ENCODE peak calls at places on chromosomes 3 and 15, in five cellular contexts. N is endodermal cell, Z is fibroblast of lung, O is Peyer's patch, A is breast epithelium. E is an unnamed sample. For H3K27me3, the result is how much of the 10 kb centered on the place peaks cover.

GRCh38 chr3:178712247-178712646 is 176.0 kb downstream of the KCNMB2 start:
- DNase-seq in N (no peak), Z (no peak), O (no peak), A (no peak), E (no peak)

GRCh38 chr15:88913017-88913849 is at the start of gene MFGE8:
- DNase-seq in N (peak), Z (peak), O (peak), A (no peak), E (peak)

GRCh38 chr3:72322264-72322976 is 525.8 kb downstream of the SHQ1 start:
- DNase-seq in N (no peak), Z (no peak), O (no peak), A (no peak), E (no peak)

GRCh38 chr3:173138031-173138430 is 3.0 kb downstream of the SPATA16 start:
- DNase-seq in N (no peak), Z (peak), O (no peak), A (no peak), E (no peak)

GRCh38 chr15:88518903-88519302 is 27.6 kb downstream of the DET1 start:
- DNase-seq in N (no peak), Z (no peak), O (no peak), A (no peak), E (no peak)

GRCh38 chr3:129399895-129400357 is 28.5 kb downstream of the EFCAB12 start:
- DNase-seq in N (no peak), Z (peak), O (no peak), A (no peak), E (no peak)

GRCh38 chr3:15982667-15983145 is 184.9 kb upstream of the ANKRD28 start:
- DNase-seq in N (no peak), Z (peak), O (no peak), A (no peak), E (no peak)

GRCh38 chr3:136653628-136654027 is 98.5 kb downstream of the STAG1 start:
- DNase-seq in N (no peak), Z (no peak), O (no peak), A (no peak), E (no peak)

GRCh38 chr3:167184511-167184910 is 195.6 kb downstream of the ZBBX start:
- DNase-seq in N (peak), Z (no peak), O (no peak), A (no peak), E (no peak)

GRCh38 chr3:189941679-189942078 is 179.0 kb downstream of the P3H2 start:
- DNase-seq in N (no peak), Z (peak), O (no peak), A (no peak), E (no peak)

GRCh38 chr3:52531636-52532516 is 1.8 kb downstream of the NT5DC2 start:
- DNase-seq in N (no peak), Z (no peak), O (no peak), A (peak), E (no peak)

GRCh38 chr3:134079111-134079531 is 49.4 kb upstream of the SLCO2A1 start:
- DNase-seq in N (peak), Z (no peak), O (no peak), A (no peak), E (no peak)

GRCh38 chr15:25236861-25237155 is 202.0 kb downstream of the UBE3A start:
- DNase-seq in N (no peak), Z (no peak), O (no peak), A (no peak), E (no peak)

GRCh38 chr3:94162700-94163099 is 99.8 kb downstream of the NSUN3 start:
- DNase-seq in N (peak), Z (peak), O (no peak), A (no peak), E (no peak)

GRCh38 chr3:25573386-25574171 is 91.1 kb downstream of the TOP2B start:
- DNase-seq in N (no peak), Z (peak), O (no peak), A (no peak), E (no peak)

DNA sequence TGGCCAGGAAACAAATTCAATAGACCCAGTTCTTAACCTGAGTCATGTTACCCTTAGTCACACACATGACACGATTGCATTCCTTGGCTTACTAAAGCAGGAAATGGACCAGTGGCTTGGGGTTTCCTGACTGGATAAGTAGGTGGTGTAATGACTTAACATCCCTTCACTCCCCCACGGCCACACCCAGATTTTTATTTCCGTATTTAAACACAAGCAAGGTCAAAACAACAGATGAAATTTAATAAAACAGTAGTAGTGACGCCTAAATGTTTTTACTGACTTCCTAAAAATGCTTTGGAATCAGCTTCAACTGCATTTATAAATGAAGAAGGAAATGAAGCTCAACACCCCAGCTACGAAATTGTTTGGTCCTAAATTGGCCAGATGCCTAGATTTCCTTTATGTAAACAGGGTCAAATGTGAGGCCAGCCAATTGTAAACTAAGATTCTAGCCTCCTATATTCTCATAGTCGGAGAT is 324.3 kb downstream of the CHST2 start:
- DNase-seq in N (no peak), Z (peak), O (no peak), A (no peak), E (no peak)
- H3K27me3 ChIP-seq in N (under half), Z (under half), O (under half), A (under half), E (under half)

DNA sequence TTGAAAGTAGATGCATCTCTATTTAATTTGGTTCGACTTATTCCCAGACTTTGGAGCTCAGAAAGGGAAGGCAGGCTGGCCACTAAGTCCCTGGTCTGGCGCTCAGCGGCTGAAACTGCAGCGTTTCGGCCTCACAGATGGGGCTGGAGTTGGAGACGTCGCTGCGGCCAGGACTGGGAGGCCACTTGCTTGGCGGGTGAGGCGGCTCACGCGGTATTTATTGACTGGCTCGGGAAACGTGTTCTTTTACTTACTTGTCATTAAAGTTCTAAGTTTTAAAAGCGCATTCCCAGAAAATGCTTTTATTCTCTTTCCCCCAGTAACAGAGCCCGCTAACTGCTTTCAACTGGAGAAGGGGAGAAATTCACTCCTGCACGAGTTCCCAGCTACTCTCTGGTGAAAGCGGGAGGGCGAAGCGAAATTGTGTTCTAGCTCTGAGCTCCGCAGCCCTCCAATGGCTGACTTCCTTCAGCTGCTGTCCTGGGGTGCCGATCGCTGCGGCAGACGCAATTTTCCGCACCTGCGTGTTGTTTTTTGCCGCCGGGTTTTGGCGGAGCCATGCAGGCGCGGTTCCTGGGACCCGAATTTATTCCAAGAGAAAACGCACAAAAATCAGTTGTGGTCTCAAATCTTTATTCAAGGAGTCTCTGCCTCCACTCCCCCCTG is 13.9 kb downstream of the ZIC1 start:
- DNase-seq in N (peak), Z (no peak), O (no peak), A (no peak), E (no peak)
- H3K27me3 ChIP-seq in N (half or more), Z (half or more), O (half or more), A (half or more), E (under half)

GRCh38 chr3:10994311-10994710 is 1.8 kb downstream of the SLC6A1 start:
- DNase-seq in N (no peak), Z (no peak), O (no peak), A (no peak), E (no peak)

GRCh38 chr3:10993729-10994065 is 1.1 kb downstream of the SLC6A1 start:
- DNase-seq in N (no peak), Z (peak), O (no peak), A (no peak), E (no peak)

GRCh38 chr3:10995871-10996270 is 3.3 kb downstream of the SLC6A1 start:
- DNase-seq in N (no peak), Z (no peak), O (no peak), A (no peak), E (no peak)

GRCh38 chr3:10992017-10992945 is at the start of gene SLC6A1:
- DNase-seq in N (peak), Z (peak), O (no peak), A (no peak), E (no peak)

DNA sequence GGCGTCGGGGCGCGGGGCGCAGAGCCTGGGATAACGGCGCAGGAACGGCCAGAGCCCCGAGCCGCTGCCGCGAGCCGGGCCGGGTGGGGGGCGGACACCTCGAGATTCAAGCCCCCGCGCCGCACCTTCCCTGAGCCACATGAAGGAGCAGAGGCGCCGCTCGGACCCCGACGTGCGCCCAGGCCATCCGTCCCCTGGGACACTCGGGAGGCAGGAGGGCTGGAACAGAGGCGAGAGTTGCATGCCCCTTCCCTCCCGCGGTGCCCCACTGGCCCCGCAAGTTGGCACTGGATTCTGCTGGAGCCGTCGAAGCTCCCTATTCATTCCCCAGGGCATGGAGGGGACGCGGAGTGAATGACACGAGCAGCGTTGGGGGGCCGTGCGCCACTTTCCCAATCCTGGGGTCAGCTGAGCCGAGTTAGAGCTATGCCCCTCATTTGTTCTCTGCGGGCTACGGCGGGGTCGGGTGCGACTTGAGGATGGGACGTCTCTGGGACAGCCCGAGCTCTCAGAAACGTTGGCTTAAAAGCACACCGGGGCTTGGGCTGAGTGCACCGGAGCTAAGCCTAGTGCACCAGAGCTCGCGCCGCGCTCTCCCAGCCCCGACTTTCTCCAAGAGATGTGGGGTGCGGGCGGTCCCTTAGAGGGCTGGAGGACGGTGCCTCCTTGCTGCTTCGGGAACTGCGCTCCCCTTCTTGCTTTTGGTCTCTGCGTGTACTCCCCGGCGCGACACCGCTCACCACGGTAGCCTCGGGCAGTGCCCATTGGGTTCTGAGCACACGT is 589 bp downstream of the SLC6A1 start:
- DNase-seq in N (peak), Z (no peak), O (no peak), A (no peak), E (no peak)
- H3K27me3 ChIP-seq in N (half or more), Z (under half), O (under half), A (under half), E (under half)

GRCh38 chr15:78390823-78391222 is 47.2 kb upstream of the IREB2 start:
- DNase-seq in N (no peak), Z (peak), O (no peak), A (no peak), E (no peak)
- H3K27me3 ChIP-seq in N (under half), Z (under half), O (under half), A (under half), E (under half)

GRCh38 chr3:14808502-14809266 is 10.1 kb upstream of the FGD5 start:
- DNase-seq in N (no peak), Z (no peak), O (no peak), A (no peak), E (no peak)
- H3K27me3 ChIP-seq in N (half or more), Z (under half), O (under half), A (under half), E (under half)

GRCh38 chr15:74311734-74312444 is 55.6 kb downstream of the CYP11A1 start:
- DNase-seq in N (peak), Z (no peak), O (no peak), A (no peak), E (no peak)

GRCh38 chr15:74307827-74308642 is 59.4 kb downstream of the CYP11A1 start:
- DNase-seq in N (peak), Z (peak), O (no peak), A (no peak), E (no peak)

GRCh38 chr15:74306801-74307217 is 60.6 kb downstream of the CYP11A1 start:
- DNase-seq in N (peak), Z (peak), O (no peak), A (no peak), E (no peak)

GRCh38 chr15:74305687-74306086 is 61.8 kb downstream of the CYP11A1 start:
- DNase-seq in N (no peak), Z (no peak), O (no peak), A (no peak), E (no peak)

GRCh38 chr15:74308643-74308945 is 58.9 kb downstream of the CYP11A1 start:
- DNase-seq in N (no peak), Z (no peak), O (no peak), A (no peak), E (no peak)
- H3K27me3 ChIP-seq in N (under half), Z (under half), O (under half), A (under half), E (under half)